ENCODE peak calls at places on chromosomes 1 and 21, in eight cellular contexts. Y is nephron progenitor cell; E is SW480; V is GM12892; T is activated CD4-positive, alpha-beta T cell treated with anti-CD3 and anti-CD28 coated beads for 36 hours; I is prostate gland; W is central memory CD4-positive, alpha-beta T cell; K is H9. Z is an unnamed sample.

GRCh38 chr21:37281993-37282392 is 14.9 kb upstream of the VPS26C start:
- DNase-seq in K (no peak), E (peak), I (peak), W (no peak), V (no peak), T (no peak), Y (no peak), Z (no peak)

GRCh38 chr1:244316407-244316806 is 135.3 kb downstream of the ADSS2 start:
- DNase-seq in I (no peak), Y (no peak), W (no peak), T (no peak), E (no peak), V (no peak), K (no peak), Z (no peak)

GRCh38 chr1:38015978-38016640 is 3.6 kb downstream of the UTP11 start:
- DNase-seq in E (no peak), K (no peak), Y (no peak), V (no peak), I (no peak), W (no peak), T (no peak), Z (no peak)

GRCh38 chr1:116567790-116568667 is 2.8 kb downstream of the CD58 start:
- DNase-seq in T (no peak), W (no peak), E (no peak), Y (no peak), K (no peak), V (no peak), I (no peak), Z (no peak)

GRCh38 chr1:219347843-219348475 is 174.3 kb downstream of the LYPLAL1 start:
- DNase-seq in I (no peak), V (no peak), Y (no peak), T (no peak), W (no peak), E (no peak), K (no peak), Z (no peak)

GRCh38 chr1:76080552-76081093 is 6.1 kb downstream of the ST6GALNAC3 start:
- DNase-seq in Y (no peak), K (no peak), I (no peak), W (no peak), E (no peak), V (no peak), T (no peak), Z (no peak)

GRCh38 chr1:229986737-229987364 is 80.2 kb upstream of the GALNT2 start:
- DNase-seq in V (no peak), I (no peak), K (no peak), T (no peak), E (no peak), W (no peak), Y (no peak), Z (no peak)

GRCh38 chr1:22930235-22930912 is 42.3 kb downstream of the LACTBL1 start:
- DNase-seq in T (peak), W (no peak), V (peak), I (no peak), K (peak), Y (peak), E (peak), Z (peak)

GRCh38 chr1:152501704-152502103 is 8.9 kb upstream of the LCE5A start:
- DNase-seq in K (no peak), W (no peak), T (no peak), Y (no peak), V (no peak), I (no peak), E (no peak), Z (no peak)